ENCODE peak calls at places on chromosomes 12 and 14, in eight cellular contexts. One of them, this sample, is unnamed. For H3K27me3 and H3K4me1, the result is how much of the 10 kb centered on the place peaks cover.

GRCh38 chr14:24440606-24441399 is 1.8 kb downstream of the SDR39U1 start:
- DNase-seq in testis: no peak
- DNase-seq in A673: no peak
- DNase-seq in left ventricle myocardium inferior: no peak
- DNase-seq in NT2/D1: no peak
- DNase-seq in thoracic aorta: no peak
- DNase-seq in uterus: no peak
- DNase-seq in CD8-positive, alpha-beta T cell: no peak
- DNase-seq in this sample: no peak

GRCh38 chr12:109253913-109254544 is 55.1 kb downstream of the FOXN4 start:
- DNase-seq in A673: no peak
- DNase-seq in testis: no peak
- DNase-seq in left ventricle myocardium inferior: no peak
- DNase-seq in CD8-positive, alpha-beta T cell: no peak
- DNase-seq in uterus: no peak
- DNase-seq in thoracic aorta: no peak
- DNase-seq in NT2/D1: no peak
- DNase-seq in this sample: no peak

GRCh38 chr12:11840350-11840749 is 190.9 kb downstream of the ETV6 start:
- DNase-seq in thoracic aorta: no peak
- DNase-seq in CD8-positive, alpha-beta T cell: no peak
- DNase-seq in left ventricle myocardium inferior: no peak
- DNase-seq in NT2/D1: no peak
- DNase-seq in A673: no peak
- DNase-seq in testis: peak
- DNase-seq in uterus: no peak
- DNase-seq in this sample: no peak

GRCh38 chr12:87086118-87086891 is 830.1 kb upstream of the MGAT4C start:
- DNase-seq in NT2/D1: no peak
- DNase-seq in CD8-positive, alpha-beta T cell: no peak
- DNase-seq in thoracic aorta: no peak
- DNase-seq in testis: no peak
- DNase-seq in uterus: no peak
- DNase-seq in left ventricle myocardium inferior: no peak
- DNase-seq in A673: no peak
- DNase-seq in this sample: no peak

GRCh38 chr12:102454808-102455760 is 25.3 kb downstream of the IGF1 start:
- DNase-seq in left ventricle myocardium inferior: no peak
- DNase-seq in uterus: peak
- DNase-seq in testis: no peak
- DNase-seq in CD8-positive, alpha-beta T cell: no peak
- DNase-seq in NT2/D1: no peak
- DNase-seq in A673: peak
- DNase-seq in thoracic aorta: peak
- DNase-seq in this sample: no peak

GRCh38 chr14:103056322-103057027 is 874 bp downstream of the CDC42BPB start:
- DNase-seq in CD8-positive, alpha-beta T cell: no peak
- DNase-seq in A673: peak
- DNase-seq in left ventricle myocardium inferior: peak
- DNase-seq in thoracic aorta: no peak
- DNase-seq in NT2/D1: no peak
- DNase-seq in uterus: peak
- DNase-seq in testis: peak
- DNase-seq in this sample: peak

GRCh38 chr12:10900530-10900929 is 8.8 kb downstream of the TAS2R13 start:
- DNase-seq in CD8-positive, alpha-beta T cell: no peak
- DNase-seq in A673: no peak
- DNase-seq in testis: no peak
- DNase-seq in left ventricle myocardium inferior: no peak
- DNase-seq in NT2/D1: no peak
- DNase-seq in thoracic aorta: no peak
- DNase-seq in uterus: no peak
- DNase-seq in this sample: no peak

GRCh38 chr12:40032433-40033259 is 73.2 kb downstream of the SLC2A13 start:
- DNase-seq in CD8-positive, alpha-beta T cell: no peak
- DNase-seq in thoracic aorta: no peak
- DNase-seq in left ventricle myocardium inferior: no peak
- DNase-seq in testis: no peak
- DNase-seq in A673: no peak
- DNase-seq in uterus: no peak
- DNase-seq in NT2/D1: peak
- DNase-seq in this sample: no peak

GRCh38 chr12:65510584-65511050 is 232.1 kb downstream of the MSRB3 start:
- DNase-seq in left ventricle myocardium inferior: peak
- DNase-seq in thoracic aorta: no peak
- DNase-seq in NT2/D1: peak
- DNase-seq in uterus: peak
- DNase-seq in testis: peak
- DNase-seq in CD8-positive, alpha-beta T cell: no peak
- DNase-seq in A673: peak
- DNase-seq in this sample: no peak

GRCh38 chr12:128316981-128317526 is 50.1 kb downstream of the TMEM132C start:
- DNase-seq in NT2/D1: no peak
- DNase-seq in CD8-positive, alpha-beta T cell: no peak
- DNase-seq in uterus: peak
- DNase-seq in A673: no peak
- DNase-seq in testis: no peak
- DNase-seq in thoracic aorta: no peak
- DNase-seq in left ventricle myocardium inferior: no peak
- DNase-seq in this sample: no peak

GRCh38 chr14:85288041-85288440 is 241.9 kb upstream of the FLRT2 start:
- DNase-seq in CD8-positive, alpha-beta T cell: no peak
- DNase-seq in thoracic aorta: no peak
- DNase-seq in NT2/D1: no peak
- DNase-seq in A673: no peak
- DNase-seq in left ventricle myocardium inferior: no peak
- DNase-seq in uterus: no peak
- DNase-seq in testis: no peak
- DNase-seq in this sample: no peak

GRCh38 chr12:65607271-65607880 is 216.9 kb upstream of the HMGA2 start:
- DNase-seq in left ventricle myocardium inferior: no peak
- DNase-seq in A673: peak
- DNase-seq in uterus: no peak
- DNase-seq in CD8-positive, alpha-beta T cell: no peak
- DNase-seq in NT2/D1: no peak
- DNase-seq in thoracic aorta: no peak
- DNase-seq in testis: no peak
- DNase-seq in this sample: no peak

GRCh38 chr12:116202433-116202832 is 75.1 kb downstream of the MED13L start:
- DNase-seq in left ventricle myocardium inferior: no peak
- DNase-seq in thoracic aorta: no peak
- DNase-seq in A673: no peak
- DNase-seq in uterus: no peak
- DNase-seq in CD8-positive, alpha-beta T cell: no peak
- DNase-seq in testis: no peak
- DNase-seq in NT2/D1: no peak
- DNase-seq in this sample: no peak

GRCh38 chr14:50001146-50001998 is 108.5 kb downstream of the ARF6 start:
- DNase-seq in testis: peak
- DNase-seq in uterus: peak
- DNase-seq in CD8-positive, alpha-beta T cell: peak
- DNase-seq in thoracic aorta: no peak
- DNase-seq in NT2/D1: no peak
- DNase-seq in left ventricle myocardium inferior: no peak
- DNase-seq in A673: no peak
- DNase-seq in this sample: no peak

GRCh38 chr12:33437598-33437997 is 2.0 kb downstream of the SYT10 start:
- DNase-seq in thoracic aorta: no peak
- DNase-seq in NT2/D1: no peak
- DNase-seq in left ventricle myocardium inferior: no peak
- DNase-seq in CD8-positive, alpha-beta T cell: no peak
- DNase-seq in A673: no peak
- DNase-seq in uterus: no peak
- DNase-seq in testis: no peak
- DNase-seq in this sample: no peak
- H3K27me3 ChIP-seq in thoracic aorta: under half
- H3K27me3 ChIP-seq in NT2/D1: half or more
- H3K27me3 ChIP-seq in left ventricle myocardium inferior: half or more
- H3K27me3 ChIP-seq in CD8-positive, alpha-beta T cell: under half
- H3K27me3 ChIP-seq in A673: under half
- H3K27me3 ChIP-seq in uterus: under half
- H3K27me3 ChIP-seq in testis: under half
- H3K27me3 ChIP-seq in this sample: under half

DNA sequence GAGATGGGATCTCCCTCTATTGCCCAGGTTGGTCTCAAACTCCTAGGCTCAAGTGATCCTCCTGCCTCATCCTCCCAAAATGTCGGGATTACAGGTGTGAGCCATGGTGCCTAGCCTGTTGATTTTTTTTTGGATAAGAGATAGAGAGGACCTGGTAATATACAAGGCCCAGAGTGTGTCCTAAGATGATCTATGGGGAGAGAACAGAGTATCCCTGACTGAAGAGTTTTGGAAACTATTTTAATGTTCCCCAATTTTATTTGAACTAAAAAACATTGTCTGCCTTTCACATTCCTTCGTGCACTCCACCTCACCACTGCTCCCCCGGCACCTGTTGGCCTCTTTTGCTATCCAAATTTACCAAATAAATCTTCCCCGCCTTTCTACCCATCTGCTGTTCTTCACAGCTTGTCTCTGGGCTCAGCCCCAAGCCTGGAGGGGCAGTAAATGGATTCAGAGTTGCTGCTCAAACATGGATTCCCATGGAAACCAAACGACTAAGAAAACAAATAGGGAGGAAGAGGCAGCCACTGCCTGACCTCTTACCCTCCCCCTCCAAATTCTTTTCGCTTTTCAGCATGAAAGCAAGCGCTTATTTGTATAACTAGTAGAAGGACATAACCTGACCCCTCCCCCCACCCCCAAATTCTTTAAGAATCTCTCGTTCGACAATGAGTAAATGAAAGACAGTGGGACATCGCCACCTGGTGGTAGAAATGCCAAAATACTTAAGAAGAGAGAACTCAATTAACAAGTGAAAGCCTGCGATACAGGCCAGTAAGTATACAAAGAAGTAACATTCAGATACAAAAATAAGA is 22.6 kb downstream of the OR10G3 start:
- DNase-seq in thoracic aorta: peak
- DNase-seq in NT2/D1: peak
- DNase-seq in left ventricle myocardium inferior: peak
- DNase-seq in testis: peak
- DNase-seq in A673: peak
- DNase-seq in CD8-positive, alpha-beta T cell: peak
- DNase-seq in uterus: peak
- DNase-seq in this sample: peak
- H3K4me3 ChIP-seq in thoracic aorta: peak
- H3K4me3 ChIP-seq in NT2/D1: no peak
- H3K4me3 ChIP-seq in left ventricle myocardium inferior: peak
- H3K4me3 ChIP-seq in testis: peak
- H3K4me3 ChIP-seq in A673: peak
- H3K4me3 ChIP-seq in CD8-positive, alpha-beta T cell: peak
- H3K4me3 ChIP-seq in uterus: peak
- H3K4me3 ChIP-seq in this sample: no peak

DNA sequence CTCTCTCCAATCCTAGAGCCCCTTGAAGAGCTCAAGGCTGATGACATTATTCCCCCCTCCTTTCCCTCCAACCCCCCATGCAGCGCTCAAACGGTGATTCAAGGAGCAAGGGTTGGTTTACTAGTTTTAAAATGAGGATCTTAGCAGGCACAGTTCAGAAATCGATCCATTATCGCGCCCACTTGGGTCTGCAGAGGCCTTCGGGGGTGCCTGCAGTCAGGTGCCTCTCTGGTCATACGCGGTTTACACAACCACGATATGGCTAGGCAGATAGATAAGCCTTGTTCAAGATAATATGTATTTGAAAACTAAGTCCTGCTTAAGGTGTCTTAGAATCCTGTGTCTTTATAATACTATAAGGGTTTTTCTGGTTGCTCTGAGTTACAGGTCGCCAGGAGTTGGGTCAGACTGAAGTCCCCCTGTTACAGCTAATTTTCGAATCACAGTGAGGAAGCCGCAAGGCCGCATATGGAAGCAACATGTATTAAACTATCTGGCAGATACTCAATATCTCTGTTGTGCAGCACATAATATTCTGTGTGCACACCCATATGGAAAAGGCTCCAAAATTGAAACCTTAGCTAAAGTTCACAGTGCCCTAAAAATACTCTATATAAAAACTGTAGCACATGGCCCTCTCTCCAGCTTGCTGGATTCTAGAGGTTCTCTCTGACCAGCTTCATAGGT is 10.0 kb downstream of the BHLHE41 start:
- DNase-seq in left ventricle myocardium inferior: no peak
- DNase-seq in CD8-positive, alpha-beta T cell: no peak
- DNase-seq in A673: no peak
- DNase-seq in thoracic aorta: no peak
- DNase-seq in testis: no peak
- DNase-seq in NT2/D1: no peak
- DNase-seq in uterus: no peak
- DNase-seq in this sample: no peak
- H3K4me1 ChIP-seq in left ventricle myocardium inferior: half or more
- H3K4me1 ChIP-seq in CD8-positive, alpha-beta T cell: under half
- H3K4me1 ChIP-seq in A673: under half
- H3K4me1 ChIP-seq in thoracic aorta: under half
- H3K4me1 ChIP-seq in testis: under half
- H3K4me1 ChIP-seq in NT2/D1: under half
- H3K4me1 ChIP-seq in uterus: under half
- H3K4me1 ChIP-seq in this sample: under half

DNA sequence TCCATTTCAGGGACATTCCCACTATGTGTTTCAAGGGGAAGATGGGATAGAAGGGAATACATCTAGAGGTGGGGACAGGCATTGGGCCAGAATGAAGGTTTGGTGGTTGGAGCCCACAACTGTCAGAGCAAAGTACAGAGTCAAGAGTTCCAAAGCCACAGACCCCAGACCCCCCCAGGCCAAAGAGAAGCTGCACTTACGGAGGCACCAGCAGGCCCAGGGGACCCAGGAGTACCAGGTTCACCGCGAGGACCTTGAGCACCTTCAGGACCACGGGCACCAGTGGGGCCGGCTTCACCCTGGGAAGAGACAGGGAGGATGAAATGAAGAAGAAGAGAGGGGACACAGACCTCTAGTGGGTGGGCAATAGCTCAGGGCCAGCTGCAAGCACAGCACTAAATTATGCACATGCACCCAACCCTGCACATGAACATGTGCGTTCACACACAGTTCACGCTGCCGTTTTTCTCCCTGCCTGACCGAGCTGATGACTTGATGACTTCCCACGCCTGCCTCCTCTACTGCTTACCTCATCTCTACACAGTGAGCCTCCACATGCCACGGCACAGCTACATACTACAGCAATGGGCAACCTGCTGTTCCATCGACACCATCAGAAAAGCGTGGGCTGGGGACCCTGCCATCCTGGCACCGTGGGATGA is 16.7 kb downstream of the COL2A1 start:
- DNase-seq in A673: no peak
- DNase-seq in uterus: no peak
- DNase-seq in testis: no peak
- DNase-seq in thoracic aorta: no peak
- DNase-seq in CD8-positive, alpha-beta T cell: no peak
- DNase-seq in NT2/D1: no peak
- DNase-seq in left ventricle myocardium inferior: no peak
- DNase-seq in this sample: no peak
- H3K27me3 ChIP-seq in A673: under half
- H3K27me3 ChIP-seq in uterus: under half
- H3K27me3 ChIP-seq in testis: under half
- H3K27me3 ChIP-seq in thoracic aorta: under half
- H3K27me3 ChIP-seq in CD8-positive, alpha-beta T cell: under half
- H3K27me3 ChIP-seq in NT2/D1: under half
- H3K27me3 ChIP-seq in left ventricle myocardium inferior: under half
- H3K27me3 ChIP-seq in this sample: under half

GRCh38 chr12:47223848-47224213 is 144.1 kb upstream of the AMIGO2 start:
- DNase-seq in NT2/D1: no peak
- DNase-seq in thoracic aorta: no peak
- DNase-seq in left ventricle myocardium inferior: peak
- DNase-seq in CD8-positive, alpha-beta T cell: no peak
- DNase-seq in uterus: peak
- DNase-seq in A673: no peak
- DNase-seq in testis: peak
- DNase-seq in this sample: no peak
- H3K4me3 ChIP-seq in NT2/D1: peak
- H3K4me3 ChIP-seq in thoracic aorta: peak
- H3K4me3 ChIP-seq in left ventricle myocardium inferior: peak
- H3K4me3 ChIP-seq in CD8-positive, alpha-beta T cell: peak
- H3K4me3 ChIP-seq in uterus: no peak
- H3K4me3 ChIP-seq in A673: no peak
- H3K4me3 ChIP-seq in testis: peak
- H3K4me3 ChIP-seq in this sample: no peak